ENCODE peak calls at places on chromosome 11, in four cellular contexts. K is HCEC 1CT, A is AG04450, Y is A172. G is an unnamed sample.

GRCh38 chr11:70517996-70518907 is 119.9 kb downstream of the CTTN start:
- DNase-seq in K (no peak), Y (peak; percentile 97), A (no peak), G (peak; percentile 72)

GRCh38 chr11:123976770-123977560 is 616 bp downstream of the OR10S1 start:
- DNase-seq in A (no peak), K (no peak), Y (no peak), G (no peak)

GRCh38 chr11:60334005-60334620 is 7.1 kb downstream of the MS4A6E start:
- DNase-seq in Y (peak; percentile 49), A (no peak), K (peak; percentile 20), G (peak; percentile 37)

GRCh38 chr11:33670250-33671011 is 30.2 kb downstream of the C11orf91 start:
- DNase-seq in K (peak; percentile 64), A (no peak), Y (peak; percentile 70), G (no peak)

GRCh38 chr11:46537121-46537520 is 56.7 kb downstream of the AMBRA1 start:
- DNase-seq in Y (no peak), K (no peak), A (no peak), G (no peak)

GRCh38 chr11:19191530-19192169 is 10.1 kb downstream of the CSRP3 start:
- DNase-seq in Y (no peak), K (no peak), A (no peak), G (no peak)

GRCh38 chr11:61706452-61707400 is 26.5 kb downstream of the DAGLA start:
- DNase-seq in Y (no peak), A (no peak), K (no peak), G (no peak)

GRCh38 chr11:1092145-1092670 is 17.5 kb downstream of the MUC2 start:
- DNase-seq in Y (no peak), K (no peak), A (no peak), G (no peak)

GRCh38 chr11:35662061-35662648 is 420 bp upstream of the TRIM44 start:
- DNase-seq in K (no peak), Y (no peak), A (no peak), G (no peak)

GRCh38 chr11:127059286-127060200 is 59.0 kb upstream of the KIRREL3 start:
- DNase-seq in A (no peak), K (no peak), Y (peak; percentile 26), G (no peak)

GRCh38 chr11:65206901-65207300 is 25.2 kb downstream of the CAPN1 start:
- DNase-seq in Y (no peak), A (no peak), K (no peak), G (peak; percentile 2)

GRCh38 chr11:71544525-71545214 is 3.5 kb upstream of the KRTAP5-9 start:
- DNase-seq in K (no peak), Y (no peak), A (no peak), G (no peak)

GRCh38 chr11:76087749-76088148 is 118.6 kb downstream of the WNT11 start:
- DNase-seq in A (no peak), Y (no peak), K (no peak), G (no peak)

GRCh38 chr11:112635338-112635737 is 325.9 kb upstream of the NCAM1 start:
- DNase-seq in K (no peak), Y (no peak), A (no peak), G (no peak)

GRCh38 chr11:46001427-46002049 is 79.1 kb downstream of the LARGE2 start:
- DNase-seq in Y (peak; percentile 47), K (peak; percentile 28), A (peak; percentile 33), G (no peak)

GRCh38 chr11:11620966-11621880 is 582 bp downstream of the GALNT18 start:
- DNase-seq in K (no peak), Y (peak; percentile 10), A (no peak), G (peak; percentile 27)

GRCh38 chr11:64799925-64800632 is 2.9 kb downstream of the MAP4K2 start:
- DNase-seq in A (no peak), Y (no peak), K (no peak), G (no peak)

GRCh38 chr11:106724293-106724892 is 293.9 kb downstream of the GUCY1A2 start:
- DNase-seq in Y (no peak), A (no peak), K (peak; percentile 30), G (peak; percentile 24)

GRCh38 chr11:61507962-61508824 is at the start of gene LRRC10B:
- DNase-seq in K (no peak), A (no peak), Y (no peak), G (no peak)

GRCh38 chr11:114083256-114084252 is 24.0 kb downstream of the ZBTB16 start:
- DNase-seq in Y (no peak), K (no peak), A (no peak), G (no peak)

GRCh38 chr11:112958670-112959069 is 2.5 kb upstream of the NCAM1 start:
- DNase-seq in K (no peak), A (no peak), Y (peak; percentile 76), G (peak; percentile 81)

GRCh38 chr11:18540207-18541009 is 13.7 kb upstream of the TSG101 start:
- DNase-seq in Y (peak; percentile 25), A (no peak), K (peak; percentile 35), G (peak; percentile 17)

GRCh38 chr11:62337682-62338181 is 484 bp downstream of the ASRGL1 start:
- DNase-seq in Y (no peak), A (no peak), K (no peak), G (no peak)

GRCh38 chr11:16338397-16338796 is 17.9 kb downstream of the SOX6 start:
- DNase-seq in K (no peak), A (peak; percentile 59), Y (no peak), G (no peak)

GRCh38 chr11:91081440-91082088 is 858.7 kb upstream of the CHORDC1 start:
- DNase-seq in A (no peak), K (peak; percentile 73), Y (peak; percentile 13), G (peak; percentile 41)

GRCh38 chr11:367956-368413 is 1.3 kb upstream of the B4GALNT4 start:
- DNase-seq in A (no peak), Y (no peak), K (no peak), G (no peak)

GRCh38 chr11:115672999-115673411 is 168.8 kb upstream of the CADM1 start:
- DNase-seq in K (no peak), A (peak; percentile 34), Y (no peak), G (peak; percentile 18)

GRCh38 chr11:10568486-10568941 is at the start of gene LYVE1:
- DNase-seq in K (no peak), Y (no peak), A (no peak), G (no peak)

GRCh38 chr11:36688892-36689291 is 90.9 kb upstream of the RAG2 start:
- DNase-seq in Y (no peak), A (no peak), K (no peak), G (no peak)

GRCh38 chr11:2825886-2826678 is 59.5 kb downstream of the CDKN1C start:
- DNase-seq in Y (peak; percentile 95), K (peak; percentile 90), A (peak; percentile 91), G (peak; percentile 92)

GRCh38 chr11:78952866-78953265 is 378.2 kb upstream of the NARS2 start:
- DNase-seq in K (no peak), Y (no peak), A (no peak), G (no peak)

GRCh38 chr11:47244664-47245350 is 3.8 kb downstream of the ACP2 start:
- DNase-seq in K (no peak), Y (no peak), A (no peak), G (no peak)

GRCh38 chr11:30143098-30143705 is 87.6 kb upstream of the FSHB start:
- DNase-seq in K (no peak), A (peak; percentile 4), Y (peak; percentile 48), G (peak; percentile 11)

GRCh38 chr11:113871331-113871730 is 4.0 kb downstream of the USP28 start:
- DNase-seq in A (no peak), K (no peak), Y (no peak), G (no peak)

GRCh38 chr11:27013741-27014415 is 20.0 kb downstream of the FIBIN start:
- DNase-seq in K (no peak), A (no peak), Y (no peak), G (no peak)